ENCODE peak calls at places on chromosome 15, in four cellular contexts. One of them, this sample, is unnamed.
A peak's percentile ranks its signal among the peaks of the same experiment; 100 is the strongest.

GRCh38 chr15:95559875-95560394 is 770.6 kb upstream of the NR2F2 start:
- DNase-seq in WTC11: no peak
- DNase-seq in AG04450: peak; percentile 69
- DNase-seq in RWPE1: peak; percentile 70
- DNase-seq in this sample: peak; percentile 92

GRCh38 chr15:78679089-78679511 is 38.1 kb upstream of the CHRNB4 start:
- DNase-seq in RWPE1: no peak
- DNase-seq in WTC11: no peak
- DNase-seq in AG04450: no peak
- DNase-seq in this sample: peak; percentile 55

GRCh38 chr15:84982301-84982920 is 755 bp downstream of the PDE8A start:
- DNase-seq in RWPE1: no peak
- DNase-seq in AG04450: no peak
- DNase-seq in WTC11: no peak
- DNase-seq in this sample: peak; percentile 33

GRCh38 chr15:65460948-65461347 is 38.2 kb upstream of the IGDCC4 start:
- DNase-seq in RWPE1: no peak
- DNase-seq in AG04450: no peak
- DNase-seq in WTC11: no peak
- DNase-seq in this sample: no peak

GRCh38 chr15:69081310-69082004 is 67.0 kb downstream of the NOX5 start:
- DNase-seq in WTC11: peak; percentile 29
- DNase-seq in AG04450: no peak
- DNase-seq in RWPE1: no peak
- DNase-seq in this sample: no peak

GRCh38 chr15:39785806-39786205 is 3.2 kb upstream of the FSIP1 start:
- DNase-seq in RWPE1: no peak
- DNase-seq in AG04450: no peak
- DNase-seq in WTC11: no peak
- DNase-seq in this sample: no peak

GRCh38 chr15:39156636-39157255 is 424.1 kb upstream of the THBS1 start:
- DNase-seq in RWPE1: no peak
- DNase-seq in WTC11: no peak
- DNase-seq in AG04450: no peak
- DNase-seq in this sample: no peak

GRCh38 chr15:25846377-25846776 is 16.8 kb downstream of the ATP10A start:
- DNase-seq in WTC11: no peak
- DNase-seq in RWPE1: no peak
- DNase-seq in AG04450: no peak
- DNase-seq in this sample: no peak

GRCh38 chr15:64574220-64574994 is 114.0 kb downstream of the ZNF609 start:
- DNase-seq in WTC11: no peak
- DNase-seq in RWPE1: peak; percentile 91
- DNase-seq in AG04450: peak; percentile 11
- DNase-seq in this sample: peak; percentile 47

GRCh38 chr15:79432345-79433311 is 492 bp downstream of the MINAR1 start:
- DNase-seq in WTC11: peak; percentile 66
- DNase-seq in AG04450: no peak
- DNase-seq in RWPE1: peak; percentile 4
- DNase-seq in this sample: no peak

GRCh38 chr15:60548101-60548500 is 69.2 kb upstream of the ICE2 start:
- DNase-seq in RWPE1: no peak
- DNase-seq in AG04450: no peak
- DNase-seq in WTC11: no peak
- DNase-seq in this sample: no peak

DNA sequence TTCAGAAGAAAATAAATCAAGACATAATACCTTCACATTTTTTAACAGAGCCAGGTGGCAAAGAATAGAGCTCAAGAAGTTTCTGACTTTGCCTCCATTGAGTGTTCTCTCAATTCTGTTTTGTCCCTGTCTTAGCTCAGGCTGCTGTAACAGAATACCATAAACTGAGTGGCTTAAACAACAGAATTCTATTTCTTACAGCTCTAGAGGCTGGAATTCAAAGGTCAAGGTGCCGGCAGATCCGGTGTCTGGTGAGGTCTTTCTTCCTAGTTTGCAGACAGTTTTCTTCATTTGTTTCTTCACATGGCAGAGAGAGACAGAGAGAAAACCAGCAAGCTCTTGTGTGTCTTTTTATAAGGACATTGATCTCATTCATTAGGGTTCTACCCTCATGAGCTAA is 25.6 kb downstream of the IQCH start:
- DNase-seq in AG04450: no peak
- DNase-seq in RWPE1: no peak
- DNase-seq in WTC11: no peak
- DNase-seq in this sample: no peak
- TF ChIP-seq CTCF in AG04450: no peak
- TF ChIP-seq CTCF in RWPE1: no peak
- TF ChIP-seq CTCF in WTC11: no peak
- TF ChIP-seq CTCF in this sample: no peak

GRCh38 chr15:67103869-67104268 is 38.5 kb downstream of the SMAD3 start:
- DNase-seq in RWPE1: no peak
- DNase-seq in AG04450: no peak
- DNase-seq in WTC11: no peak
- DNase-seq in this sample: no peak

GRCh38 chr15:67106764-67107013 is 41.3 kb downstream of the SMAD3 start:
- DNase-seq in WTC11: no peak
- DNase-seq in AG04450: no peak
- DNase-seq in RWPE1: no peak
- DNase-seq in this sample: no peak

GRCh38 chr15:67104453-67104852 is 39.1 kb downstream of the SMAD3 start:
- DNase-seq in AG04450: no peak
- DNase-seq in WTC11: no peak
- DNase-seq in RWPE1: no peak
- DNase-seq in this sample: no peak

GRCh38 chr15:67105991-67106763 is 40.8 kb downstream of the SMAD3 start:
- DNase-seq in WTC11: no peak
- DNase-seq in AG04450: no peak
- DNase-seq in RWPE1: no peak
- DNase-seq in this sample: no peak

DNA sequence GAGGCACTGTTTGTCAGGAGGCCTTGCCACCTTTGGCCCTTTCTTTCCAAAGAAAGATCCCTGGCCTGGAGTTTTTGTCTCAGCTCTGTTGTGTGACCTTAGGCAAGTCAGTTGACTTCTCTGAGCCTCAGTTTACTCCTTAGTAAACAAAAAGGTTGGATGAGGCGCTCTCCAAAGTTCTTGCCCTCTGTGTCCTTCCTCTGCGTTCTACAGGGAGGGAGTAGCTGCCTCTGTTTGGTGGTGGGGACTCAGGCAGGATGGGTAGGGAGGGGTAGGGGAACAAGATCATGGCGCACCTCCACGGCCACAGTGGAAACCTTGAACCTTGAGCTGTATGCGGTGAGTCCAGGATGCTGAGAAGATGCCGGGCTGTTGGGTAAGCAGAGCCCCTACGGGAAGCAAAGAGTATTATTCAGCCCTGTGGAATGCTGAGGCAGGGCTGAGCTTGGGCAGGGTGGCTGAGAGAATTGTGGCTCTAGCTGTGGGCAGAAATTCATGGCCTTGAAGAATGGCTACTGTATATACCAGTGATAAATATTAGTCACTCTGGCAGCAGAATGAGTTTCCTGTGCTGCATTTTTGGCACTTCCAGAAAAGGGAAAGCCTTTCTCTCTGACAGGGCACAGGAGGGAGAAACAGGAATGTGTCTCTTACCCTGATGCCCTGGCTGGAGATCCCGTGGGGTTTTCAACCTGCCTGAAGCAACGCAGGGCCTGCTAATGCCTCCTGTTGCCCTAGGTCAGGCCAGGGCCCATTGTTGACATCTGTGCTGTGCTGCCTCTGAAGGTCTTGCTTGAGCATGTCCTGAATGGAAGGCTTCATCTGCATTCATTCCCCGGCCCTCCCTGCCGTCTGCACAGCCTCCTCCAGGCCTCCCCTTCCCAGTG is 39.9 kb downstream of the SMAD3 start:
- DNase-seq in RWPE1: peak; percentile 96
- DNase-seq in WTC11: no peak
- DNase-seq in AG04450: peak; percentile 97
- DNase-seq in this sample: peak; percentile 97
- TF ChIP-seq CTCF in RWPE1: no peak
- TF ChIP-seq CTCF in WTC11: no peak
- TF ChIP-seq CTCF in AG04450: no peak
- TF ChIP-seq CTCF in this sample: no peak

GRCh38 chr15:44710236-44711088 is 661 bp downstream of the PATL2 start:
- DNase-seq in WTC11: no peak
- DNase-seq in AG04450: no peak
- DNase-seq in RWPE1: no peak
- DNase-seq in this sample: peak; percentile 28
- TF ChIP-seq CTCF in WTC11: no peak
- TF ChIP-seq CTCF in AG04450: peak; percentile 51
- TF ChIP-seq CTCF in RWPE1: peak; percentile 61
- TF ChIP-seq CTCF in this sample: no peak

DNA sequence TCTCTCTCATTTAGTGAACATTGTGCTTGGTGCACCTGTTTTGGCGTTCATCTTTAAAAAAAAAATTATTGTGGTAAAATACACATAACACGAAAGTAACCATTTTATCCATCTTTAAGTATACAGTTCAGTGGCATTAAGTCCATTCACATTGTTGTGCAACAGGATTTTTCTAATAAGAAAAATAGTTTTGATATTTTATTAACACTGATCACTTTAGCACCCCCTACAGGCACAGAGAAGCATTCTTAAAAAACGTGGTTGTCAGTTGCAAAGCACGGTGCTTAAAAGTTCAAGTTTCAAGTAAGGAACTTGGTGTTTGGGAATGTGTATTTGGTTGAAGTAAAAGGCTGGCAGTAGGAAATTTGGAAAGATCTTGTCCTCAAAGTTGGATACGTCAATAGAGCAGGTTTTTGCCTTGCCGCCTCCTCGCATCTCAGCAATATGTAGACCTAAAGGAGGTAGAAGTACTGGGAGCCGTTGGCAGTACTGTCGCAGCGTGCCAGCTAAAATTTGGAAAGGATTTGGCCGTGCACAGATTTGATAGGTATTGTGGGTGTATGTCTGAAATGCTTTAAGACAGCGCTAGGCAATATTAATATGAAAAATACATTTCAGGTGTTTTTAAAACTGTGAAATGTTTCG is 110.4 kb downstream of the LRRC28 start:
- DNase-seq in AG04450: no peak
- DNase-seq in RWPE1: peak; percentile 19
- DNase-seq in WTC11: no peak
- DNase-seq in this sample: peak; percentile 38
- TF ChIP-seq CTCF in AG04450: peak; percentile 56
- TF ChIP-seq CTCF in RWPE1: peak; percentile 33
- TF ChIP-seq CTCF in WTC11: no peak
- TF ChIP-seq CTCF in this sample: peak; percentile 35

DNA sequence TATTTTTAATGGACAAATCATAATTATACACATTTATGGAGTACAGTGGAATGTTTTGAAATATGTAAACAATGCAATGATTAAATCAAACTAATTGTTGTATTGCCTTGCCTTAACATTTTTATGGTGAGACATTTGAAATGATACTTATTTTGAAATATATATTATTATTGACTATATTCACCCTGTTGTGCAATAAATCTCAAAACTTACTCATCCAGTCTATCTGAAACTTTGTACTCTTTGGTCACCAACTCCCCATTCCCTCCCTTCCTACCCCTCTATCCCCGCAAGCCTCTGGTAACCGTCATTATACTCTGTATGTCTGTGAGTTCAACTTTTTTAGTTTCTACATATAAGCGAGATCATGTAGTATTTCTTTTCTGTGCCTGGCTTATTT is 74.7 kb upstream of the GOLGA6B start:
- DNase-seq in WTC11: no peak
- DNase-seq in AG04450: no peak
- DNase-seq in RWPE1: no peak
- DNase-seq in this sample: no peak
- TF ChIP-seq CTCF in WTC11: no peak
- TF ChIP-seq CTCF in AG04450: no peak
- TF ChIP-seq CTCF in RWPE1: no peak
- TF ChIP-seq CTCF in this sample: no peak

This sample was measured in MCF 10A.